ENCODE peak calls at places on chromosomes 3 and 15, in four cellular contexts. O is Panc1, R is cardiac fibroblast, E is posterior cingulate gyrus. Z is an unnamed sample.

GRCh38 chr3:18062289-18063025 is 320.0 kb upstream of the TBC1D5 start:
- DNase-seq in O (no peak), R (no peak), E (no peak), Z (no peak)

GRCh38 chr3:11591401-11592266 is 52.1 kb downstream of the VGLL4 start:
- DNase-seq in O (no peak), R (peak; percentile 93), E (peak; percentile 95), Z (peak; percentile 78)

GRCh38 chr3:152176998-152177397 is 91.7 kb upstream of the MBNL1 start:
- DNase-seq in O (no peak), R (no peak), E (no peak), Z (no peak)

GRCh38 chr3:170632780-170633179 is 46.9 kb upstream of the SLC7A14 start:
- DNase-seq in O (no peak), R (no peak), E (no peak), Z (no peak)

GRCh38 chr3:169243122-169243521 is 420.4 kb downstream of the MECOM start:
- DNase-seq in O (no peak), R (peak; percentile 70), E (no peak), Z (no peak)

GRCh38 chr3:124298951-124299350 is 307.0 kb upstream of the ROPN1 start:
- DNase-seq in O (no peak), R (no peak), E (no peak), Z (no peak)

GRCh38 chr3:129618186-129618820 is 11.8 kb upstream of the PLXND1 start:
- DNase-seq in O (no peak), R (no peak), E (peak; percentile 69), Z (no peak)

GRCh38 chr3:46943237-46944187 is 33.0 kb downstream of the CCDC12 start:
- DNase-seq in O (no peak), R (no peak), E (no peak), Z (peak; percentile 10)

GRCh38 chr15:91522609-91523332 is 330.7 kb upstream of the SLCO3A1 start:
- DNase-seq in O (no peak), R (no peak), E (peak; percentile 56), Z (peak; percentile 26)

GRCh38 chr15:85381850-85382751 is 1.7 kb downstream of the AKAP13 start:
- DNase-seq in O (no peak), R (no peak), E (no peak), Z (no peak)

GRCh38 chr15:82572986-82573385 is 32.7 kb upstream of the RPS17 start:
- DNase-seq in O (no peak), R (no peak), E (no peak), Z (no peak)

GRCh38 chr3:195226445-195226844 is 44.5 kb downstream of the XXYLT1 start:
- DNase-seq in O (no peak), R (no peak), E (peak; percentile 15), Z (no peak)

GRCh38 chr3:194792368-194792767 is 106.7 kb downstream of the FAM43A start:
- DNase-seq in O (no peak), R (no peak), E (no peak), Z (no peak)

GRCh38 chr3:72054976-72055375 is 270.0 kb upstream of the PROK2 start:
- DNase-seq in O (no peak), R (no peak), E (no peak), Z (no peak)

GRCh38 chr3:18215639-18216038 is 209.5 kb downstream of the SATB1 start:
- DNase-seq in O (no peak), R (no peak), E (no peak), Z (no peak)

GRCh38 chr3:64019271-64019670 is 4.0 kb downstream of the PSMD6 start:
- DNase-seq in O (no peak), R (no peak), E (no peak), Z (no peak)

GRCh38 chr3:37072892-37073291 is 79.6 kb downstream of the MLH1 start:
- DNase-seq in O (no peak), R (peak; percentile 86), E (no peak), Z (no peak)

GRCh38 chr15:47870956-47871625 is 153.8 kb downstream of the SEMA6D start:
- DNase-seq in O (no peak), R (peak; percentile 56), E (no peak), Z (no peak)

GRCh38 chr3:106957021-106957420 is 420.2 kb upstream of the CCDC54 start:
- DNase-seq in O (no peak), R (peak; percentile 28), E (no peak), Z (no peak)

GRCh38 chr3:29415824-29416223 is 135.0 kb downstream of the RBMS3 start:
- DNase-seq in O (no peak), R (no peak), E (no peak), Z (no peak)

GRCh38 chr3:63910873-63911272 is 1.3 kb downstream of the SCAANT1 start:
- DNase-seq in O (no peak), R (no peak), E (no peak), Z (no peak)

GRCh38 chr3:171994646-171995441 is 44.5 kb upstream of the FNDC3B start:
- DNase-seq in O (no peak), R (peak; percentile 81), E (no peak), Z (no peak)

GRCh38 chr3:197468866-197469382 is 86.8 kb downstream of the BDH1 start:
- DNase-seq in O (no peak), R (peak; percentile 58), E (peak; percentile 61), Z (no peak)

GRCh38 chr3:115804722-115805121 is 181.4 kb downstream of the GAP43 start:
- DNase-seq in O (no peak), R (peak; percentile 84), E (no peak), Z (no peak)

GRCh38 chr3:142418926-142419592 is 28.8 kb downstream of the XRN1 start:
- DNase-seq in O (no peak), R (peak; percentile 0), E (no peak), Z (no peak)

GRCh38 chr3:138567403-138567802 is 26.7 kb downstream of the CEP70 start:
- DNase-seq in O (no peak), R (no peak), E (no peak), Z (no peak)

GRCh38 chr3:66326340-66326739 is 105.5 kb downstream of the SLC25A26 start:
- DNase-seq in O (no peak), R (no peak), E (peak; percentile 75), Z (no peak)

GRCh38 chr3:128902426-128902825 is 23.0 kb downstream of the ACAD9 start:
- DNase-seq in O (no peak), R (no peak), E (no peak), Z (no peak)

GRCh38 chr3:71421820-71422566 is 161.5 kb downstream of the FOXP1 start:
- DNase-seq in O (no peak), R (no peak), E (no peak), Z (no peak)

GRCh38 chr3:4407941-4408340 is 59.1 kb downstream of the SUMF1 start:
- DNase-seq in O (no peak), R (no peak), E (no peak), Z (no peak)

GRCh38 chr3:38454884-38455638 is 1.4 kb downstream of the ACVR2B start:
- DNase-seq in O (no peak), R (peak; percentile 49), E (peak; percentile 94), Z (peak; percentile 47)

GRCh38 chr15:90890839-90891238 is 6.5 kb downstream of the FES start:
- DNase-seq in O (no peak), R (no peak), E (peak; percentile 57), Z (no peak)